ENCODE peak calls at places on chromosomes 11 and 22, in eight cellular contexts. One of them, this sample, is unnamed.

GRCh38 chr11:4697583-4697982 is at the start of gene OR51E2:
- DNase-seq in astrocyte of the hippocampus: peak
- DNase-seq in activated naive CD4-positive, alpha-beta T cell: no peak
- DNase-seq in mesothelial cell of epicardium: no peak
- DNase-seq in heart right ventricle: no peak
- DNase-seq in stimulated activated naive B cell treated with anti-CD40 and anti-IgM and Interleukin-4, amounts not matched to agents 10 μg/mL and 1 μg/mL and 100 μg/mL, for 72 hours: no peak
- DNase-seq in astrocyte of the cerebellum: peak
- DNase-seq in neural progenitor cell: peak
- DNase-seq in this sample: no peak

GRCh38 chr11:6273188-6273587 is 13.6 kb downstream of the CCKBR start:
- DNase-seq in astrocyte of the cerebellum: no peak
- DNase-seq in activated naive CD4-positive, alpha-beta T cell: no peak
- DNase-seq in neural progenitor cell: no peak
- DNase-seq in mesothelial cell of epicardium: no peak
- DNase-seq in stimulated activated naive B cell treated with anti-CD40 and anti-IgM and Interleukin-4, amounts not matched to agents 10 μg/mL and 1 μg/mL and 100 μg/mL, for 72 hours: no peak
- DNase-seq in heart right ventricle: no peak
- DNase-seq in astrocyte of the hippocampus: no peak
- DNase-seq in this sample: no peak

GRCh38 chr22:28141614-28142013 is 222.6 kb upstream of the PITPNB start:
- DNase-seq in stimulated activated naive B cell treated with anti-CD40 and anti-IgM and Interleukin-4, amounts not matched to agents 10 μg/mL and 1 μg/mL and 100 μg/mL, for 72 hours: no peak
- DNase-seq in astrocyte of the hippocampus: peak
- DNase-seq in astrocyte of the cerebellum: peak
- DNase-seq in heart right ventricle: no peak
- DNase-seq in mesothelial cell of epicardium: no peak
- DNase-seq in activated naive CD4-positive, alpha-beta T cell: no peak
- DNase-seq in neural progenitor cell: no peak
- DNase-seq in this sample: no peak

GRCh38 chr11:45801723-45802315 is 3.1 kb upstream of the SLC35C1 start:
- DNase-seq in stimulated activated naive B cell treated with anti-CD40 and anti-IgM and Interleukin-4, amounts not matched to agents 10 μg/mL and 1 μg/mL and 100 μg/mL, for 72 hours: no peak
- DNase-seq in neural progenitor cell: no peak
- DNase-seq in heart right ventricle: no peak
- DNase-seq in mesothelial cell of epicardium: no peak
- DNase-seq in activated naive CD4-positive, alpha-beta T cell: no peak
- DNase-seq in astrocyte of the cerebellum: no peak
- DNase-seq in astrocyte of the hippocampus: no peak
- DNase-seq in this sample: no peak

GRCh38 chr11:119373917-119374631 is 7.4 kb downstream of the USP2 start:
- DNase-seq in mesothelial cell of epicardium: peak
- DNase-seq in heart right ventricle: peak
- DNase-seq in stimulated activated naive B cell treated with anti-CD40 and anti-IgM and Interleukin-4, amounts not matched to agents 10 μg/mL and 1 μg/mL and 100 μg/mL, for 72 hours: no peak
- DNase-seq in activated naive CD4-positive, alpha-beta T cell: no peak
- DNase-seq in neural progenitor cell: peak
- DNase-seq in astrocyte of the cerebellum: peak
- DNase-seq in astrocyte of the hippocampus: peak
- DNase-seq in this sample: peak

GRCh38 chr22:24894220-24894975 is 52.1 kb downstream of the LHFPL7 start:
- DNase-seq in mesothelial cell of epicardium: no peak
- DNase-seq in astrocyte of the cerebellum: peak
- DNase-seq in activated naive CD4-positive, alpha-beta T cell: no peak
- DNase-seq in stimulated activated naive B cell treated with anti-CD40 and anti-IgM and Interleukin-4, amounts not matched to agents 10 μg/mL and 1 μg/mL and 100 μg/mL, for 72 hours: no peak
- DNase-seq in astrocyte of the hippocampus: peak
- DNase-seq in neural progenitor cell: no peak
- DNase-seq in heart right ventricle: peak
- DNase-seq in this sample: no peak

GRCh38 chr11:112795142-112795815 is 165.9 kb upstream of the NCAM1 start:
- DNase-seq in neural progenitor cell: peak
- DNase-seq in stimulated activated naive B cell treated with anti-CD40 and anti-IgM and Interleukin-4, amounts not matched to agents 10 μg/mL and 1 μg/mL and 100 μg/mL, for 72 hours: no peak
- DNase-seq in activated naive CD4-positive, alpha-beta T cell: no peak
- DNase-seq in astrocyte of the cerebellum: no peak
- DNase-seq in mesothelial cell of epicardium: no peak
- DNase-seq in heart right ventricle: no peak
- DNase-seq in astrocyte of the hippocampus: peak
- DNase-seq in this sample: no peak

GRCh38 chr22:39363751-39364484 is 14.1 kb downstream of the SYNGR1 start:
- DNase-seq in mesothelial cell of epicardium: no peak
- DNase-seq in neural progenitor cell: peak
- DNase-seq in heart right ventricle: no peak
- DNase-seq in astrocyte of the cerebellum: no peak
- DNase-seq in activated naive CD4-positive, alpha-beta T cell: no peak
- DNase-seq in stimulated activated naive B cell treated with anti-CD40 and anti-IgM and Interleukin-4, amounts not matched to agents 10 μg/mL and 1 μg/mL and 100 μg/mL, for 72 hours: no peak
- DNase-seq in astrocyte of the hippocampus: no peak
- DNase-seq in this sample: no peak

GRCh38 chr11:67055812-67056211 is 835 bp upstream of the RHOD start:
- DNase-seq in astrocyte of the cerebellum: no peak
- DNase-seq in astrocyte of the hippocampus: peak
- DNase-seq in mesothelial cell of epicardium: no peak
- DNase-seq in heart right ventricle: no peak
- DNase-seq in stimulated activated naive B cell treated with anti-CD40 and anti-IgM and Interleukin-4, amounts not matched to agents 10 μg/mL and 1 μg/mL and 100 μg/mL, for 72 hours: no peak
- DNase-seq in neural progenitor cell: peak
- DNase-seq in activated naive CD4-positive, alpha-beta T cell: no peak
- DNase-seq in this sample: no peak

GRCh38 chr11:90135016-90135415 is 553 bp downstream of the NAALAD2 start:
- DNase-seq in astrocyte of the hippocampus: no peak
- DNase-seq in astrocyte of the cerebellum: no peak
- DNase-seq in neural progenitor cell: peak
- DNase-seq in heart right ventricle: no peak
- DNase-seq in mesothelial cell of epicardium: no peak
- DNase-seq in stimulated activated naive B cell treated with anti-CD40 and anti-IgM and Interleukin-4, amounts not matched to agents 10 μg/mL and 1 μg/mL and 100 μg/mL, for 72 hours: no peak
- DNase-seq in activated naive CD4-positive, alpha-beta T cell: no peak
- DNase-seq in this sample: no peak

GRCh38 chr11:66600219-66600923 is 7.4 kb downstream of the CCS start:
- DNase-seq in astrocyte of the cerebellum: no peak
- DNase-seq in activated naive CD4-positive, alpha-beta T cell: no peak
- DNase-seq in neural progenitor cell: no peak
- DNase-seq in astrocyte of the hippocampus: peak
- DNase-seq in mesothelial cell of epicardium: no peak
- DNase-seq in heart right ventricle: no peak
- DNase-seq in stimulated activated naive B cell treated with anti-CD40 and anti-IgM and Interleukin-4, amounts not matched to agents 10 μg/mL and 1 μg/mL and 100 μg/mL, for 72 hours: no peak
- DNase-seq in this sample: no peak

GRCh38 chr11:111633756-111634362 is 31.6 kb downstream of the SIK2 start:
- DNase-seq in stimulated activated naive B cell treated with anti-CD40 and anti-IgM and Interleukin-4, amounts not matched to agents 10 μg/mL and 1 μg/mL and 100 μg/mL, for 72 hours: no peak
- DNase-seq in astrocyte of the cerebellum: no peak
- DNase-seq in astrocyte of the hippocampus: peak
- DNase-seq in mesothelial cell of epicardium: no peak
- DNase-seq in heart right ventricle: no peak
- DNase-seq in neural progenitor cell: no peak
- DNase-seq in activated naive CD4-positive, alpha-beta T cell: no peak
- DNase-seq in this sample: no peak

GRCh38 chr11:118263694-118264567 is at the start of gene MPZL2:
- DNase-seq in stimulated activated naive B cell treated with anti-CD40 and anti-IgM and Interleukin-4, amounts not matched to agents 10 μg/mL and 1 μg/mL and 100 μg/mL, for 72 hours: no peak
- DNase-seq in astrocyte of the cerebellum: no peak
- DNase-seq in neural progenitor cell: peak
- DNase-seq in mesothelial cell of epicardium: peak
- DNase-seq in activated naive CD4-positive, alpha-beta T cell: no peak
- DNase-seq in astrocyte of the hippocampus: no peak
- DNase-seq in heart right ventricle: peak
- DNase-seq in this sample: no peak

GRCh38 chr22:35479359-35479758 is 61.3 kb upstream of the RASD2 start:
- DNase-seq in neural progenitor cell: no peak
- DNase-seq in heart right ventricle: no peak
- DNase-seq in stimulated activated naive B cell treated with anti-CD40 and anti-IgM and Interleukin-4, amounts not matched to agents 10 μg/mL and 1 μg/mL and 100 μg/mL, for 72 hours: no peak
- DNase-seq in astrocyte of the hippocampus: no peak
- DNase-seq in mesothelial cell of epicardium: no peak
- DNase-seq in astrocyte of the cerebellum: no peak
- DNase-seq in activated naive CD4-positive, alpha-beta T cell: no peak
- DNase-seq in this sample: no peak

GRCh38 chr22:49269928-49270327 is 557.7 kb downstream of the BRD1 start:
- DNase-seq in astrocyte of the cerebellum: no peak
- DNase-seq in heart right ventricle: no peak
- DNase-seq in astrocyte of the hippocampus: no peak
- DNase-seq in stimulated activated naive B cell treated with anti-CD40 and anti-IgM and Interleukin-4, amounts not matched to agents 10 μg/mL and 1 μg/mL and 100 μg/mL, for 72 hours: no peak
- DNase-seq in neural progenitor cell: peak
- DNase-seq in mesothelial cell of epicardium: no peak
- DNase-seq in activated naive CD4-positive, alpha-beta T cell: no peak
- DNase-seq in this sample: no peak

GRCh38 chr11:57476223-57476882 is 16.0 kb downstream of the RTN4RL2 start:
- DNase-seq in astrocyte of the cerebellum: no peak
- DNase-seq in activated naive CD4-positive, alpha-beta T cell: no peak
- DNase-seq in stimulated activated naive B cell treated with anti-CD40 and anti-IgM and Interleukin-4, amounts not matched to agents 10 μg/mL and 1 μg/mL and 100 μg/mL, for 72 hours: no peak
- DNase-seq in astrocyte of the hippocampus: peak
- DNase-seq in mesothelial cell of epicardium: no peak
- DNase-seq in neural progenitor cell: peak
- DNase-seq in heart right ventricle: no peak
- DNase-seq in this sample: no peak

GRCh38 chr22:43876866-43877509 is 14.7 kb upstream of the SULT4A1 start:
- DNase-seq in activated naive CD4-positive, alpha-beta T cell: no peak
- DNase-seq in neural progenitor cell: no peak
- DNase-seq in stimulated activated naive B cell treated with anti-CD40 and anti-IgM and Interleukin-4, amounts not matched to agents 10 μg/mL and 1 μg/mL and 100 μg/mL, for 72 hours: no peak
- DNase-seq in astrocyte of the hippocampus: no peak
- DNase-seq in astrocyte of the cerebellum: no peak
- DNase-seq in heart right ventricle: no peak
- DNase-seq in mesothelial cell of epicardium: no peak
- DNase-seq in this sample: no peak

GRCh38 chr11:71329731-71330130 is 77.4 kb upstream of the SHANK2 start:
- DNase-seq in astrocyte of the cerebellum: no peak
- DNase-seq in mesothelial cell of epicardium: no peak
- DNase-seq in stimulated activated naive B cell treated with anti-CD40 and anti-IgM and Interleukin-4, amounts not matched to agents 10 μg/mL and 1 μg/mL and 100 μg/mL, for 72 hours: no peak
- DNase-seq in astrocyte of the hippocampus: no peak
- DNase-seq in activated naive CD4-positive, alpha-beta T cell: no peak
- DNase-seq in neural progenitor cell: no peak
- DNase-seq in heart right ventricle: no peak
- DNase-seq in this sample: no peak

GRCh38 chr11:86458294-86459001 is 83.8 kb downstream of the CCDC81 start:
- DNase-seq in astrocyte of the cerebellum: no peak
- DNase-seq in stimulated activated naive B cell treated with anti-CD40 and anti-IgM and Interleukin-4, amounts not matched to agents 10 μg/mL and 1 μg/mL and 100 μg/mL, for 72 hours: no peak
- DNase-seq in mesothelial cell of epicardium: no peak
- DNase-seq in activated naive CD4-positive, alpha-beta T cell: no peak
- DNase-seq in heart right ventricle: no peak
- DNase-seq in neural progenitor cell: no peak
- DNase-seq in astrocyte of the hippocampus: no peak
- DNase-seq in this sample: no peak

GRCh38 chr11:28965824-28966223 is 857.6 kb downstream of the METTL15 start:
- DNase-seq in activated naive CD4-positive, alpha-beta T cell: no peak
- DNase-seq in stimulated activated naive B cell treated with anti-CD40 and anti-IgM and Interleukin-4, amounts not matched to agents 10 μg/mL and 1 μg/mL and 100 μg/mL, for 72 hours: no peak
- DNase-seq in heart right ventricle: no peak
- DNase-seq in mesothelial cell of epicardium: no peak
- DNase-seq in astrocyte of the hippocampus: no peak
- DNase-seq in neural progenitor cell: no peak
- DNase-seq in astrocyte of the cerebellum: no peak
- DNase-seq in this sample: no peak

GRCh38 chr11:117075186-117075585 is 23.0 kb downstream of the SIK3 start:
- DNase-seq in mesothelial cell of epicardium: no peak
- DNase-seq in astrocyte of the cerebellum: no peak
- DNase-seq in astrocyte of the hippocampus: no peak
- DNase-seq in activated naive CD4-positive, alpha-beta T cell: no peak
- DNase-seq in heart right ventricle: no peak
- DNase-seq in neural progenitor cell: no peak
- DNase-seq in stimulated activated naive B cell treated with anti-CD40 and anti-IgM and Interleukin-4, amounts not matched to agents 10 μg/mL and 1 μg/mL and 100 μg/mL, for 72 hours: no peak
- DNase-seq in this sample: no peak

GRCh38 chr11:61553373-61554171 is 27.3 kb downstream of the SYT7 start:
- DNase-seq in mesothelial cell of epicardium: no peak
- DNase-seq in stimulated activated naive B cell treated with anti-CD40 and anti-IgM and Interleukin-4, amounts not matched to agents 10 μg/mL and 1 μg/mL and 100 μg/mL, for 72 hours: no peak
- DNase-seq in astrocyte of the cerebellum: no peak
- DNase-seq in activated naive CD4-positive, alpha-beta T cell: no peak
- DNase-seq in heart right ventricle: no peak
- DNase-seq in neural progenitor cell: no peak
- DNase-seq in astrocyte of the hippocampus: no peak
- DNase-seq in this sample: peak

GRCh38 chr11:119339581-119340334 is 925 bp downstream of the C1QTNF5 start:
- DNase-seq in mesothelial cell of epicardium: peak
- DNase-seq in neural progenitor cell: peak
- DNase-seq in stimulated activated naive B cell treated with anti-CD40 and anti-IgM and Interleukin-4, amounts not matched to agents 10 μg/mL and 1 μg/mL and 100 μg/mL, for 72 hours: no peak
- DNase-seq in heart right ventricle: peak
- DNase-seq in astrocyte of the hippocampus: peak
- DNase-seq in activated naive CD4-positive, alpha-beta T cell: no peak
- DNase-seq in astrocyte of the cerebellum: no peak
- DNase-seq in this sample: peak

GRCh38 chr11:67576742-67577475 is 6.7 kb upstream of the GSTP1 start:
- DNase-seq in neural progenitor cell: no peak
- DNase-seq in astrocyte of the hippocampus: no peak
- DNase-seq in activated naive CD4-positive, alpha-beta T cell: no peak
- DNase-seq in stimulated activated naive B cell treated with anti-CD40 and anti-IgM and Interleukin-4, amounts not matched to agents 10 μg/mL and 1 μg/mL and 100 μg/mL, for 72 hours: no peak
- DNase-seq in astrocyte of the cerebellum: no peak
- DNase-seq in heart right ventricle: no peak
- DNase-seq in mesothelial cell of epicardium: no peak
- DNase-seq in this sample: no peak

GRCh38 chr11:12480401-12480800 is 103.0 kb downstream of the PARVA start:
- DNase-seq in astrocyte of the hippocampus: no peak
- DNase-seq in activated naive CD4-positive, alpha-beta T cell: no peak
- DNase-seq in astrocyte of the cerebellum: no peak
- DNase-seq in stimulated activated naive B cell treated with anti-CD40 and anti-IgM and Interleukin-4, amounts not matched to agents 10 μg/mL and 1 μg/mL and 100 μg/mL, for 72 hours: no peak
- DNase-seq in neural progenitor cell: no peak
- DNase-seq in mesothelial cell of epicardium: no peak
- DNase-seq in heart right ventricle: no peak
- DNase-seq in this sample: no peak

GRCh38 chr11:80432051-80432450 is 991.2 kb upstream of the TENM4 start:
- DNase-seq in neural progenitor cell: no peak
- DNase-seq in activated naive CD4-positive, alpha-beta T cell: no peak
- DNase-seq in astrocyte of the cerebellum: no peak
- DNase-seq in heart right ventricle: no peak
- DNase-seq in stimulated activated naive B cell treated with anti-CD40 and anti-IgM and Interleukin-4, amounts not matched to agents 10 μg/mL and 1 μg/mL and 100 μg/mL, for 72 hours: no peak
- DNase-seq in mesothelial cell of epicardium: no peak
- DNase-seq in astrocyte of the hippocampus: no peak
- DNase-seq in this sample: no peak

GRCh38 chr22:49004484-49005399 is 822.9 kb downstream of the BRD1 start:
- DNase-seq in neural progenitor cell: no peak
- DNase-seq in stimulated activated naive B cell treated with anti-CD40 and anti-IgM and Interleukin-4, amounts not matched to agents 10 μg/mL and 1 μg/mL and 100 μg/mL, for 72 hours: no peak
- DNase-seq in mesothelial cell of epicardium: peak
- DNase-seq in heart right ventricle: no peak
- DNase-seq in astrocyte of the hippocampus: no peak
- DNase-seq in astrocyte of the cerebellum: no peak
- DNase-seq in activated naive CD4-positive, alpha-beta T cell: no peak
- DNase-seq in this sample: no peak

GRCh38 chr11:65983589-65983987 is 18.4 kb downstream of the EIF1AD start:
- DNase-seq in mesothelial cell of epicardium: no peak
- DNase-seq in activated naive CD4-positive, alpha-beta T cell: no peak
- DNase-seq in astrocyte of the cerebellum: no peak
- DNase-seq in neural progenitor cell: no peak
- DNase-seq in astrocyte of the hippocampus: no peak
- DNase-seq in stimulated activated naive B cell treated with anti-CD40 and anti-IgM and Interleukin-4, amounts not matched to agents 10 μg/mL and 1 μg/mL and 100 μg/mL, for 72 hours: no peak
- DNase-seq in heart right ventricle: no peak
- DNase-seq in this sample: no peak

GRCh38 chr22:35749808-35750207 is 32.1 kb downstream of the APOL5 start:
- DNase-seq in activated naive CD4-positive, alpha-beta T cell: no peak
- DNase-seq in stimulated activated naive B cell treated with anti-CD40 and anti-IgM and Interleukin-4, amounts not matched to agents 10 μg/mL and 1 μg/mL and 100 μg/mL, for 72 hours: peak
- DNase-seq in heart right ventricle: no peak
- DNase-seq in astrocyte of the hippocampus: peak
- DNase-seq in astrocyte of the cerebellum: peak
- DNase-seq in mesothelial cell of epicardium: no peak
- DNase-seq in neural progenitor cell: no peak
- DNase-seq in this sample: no peak

GRCh38 chr22:23182289-23183106 is 2.2 kb downstream of the BCR start:
- DNase-seq in astrocyte of the hippocampus: peak
- DNase-seq in mesothelial cell of epicardium: no peak
- DNase-seq in astrocyte of the cerebellum: no peak
- DNase-seq in neural progenitor cell: peak
- DNase-seq in heart right ventricle: no peak
- DNase-seq in activated naive CD4-positive, alpha-beta T cell: no peak
- DNase-seq in stimulated activated naive B cell treated with anti-CD40 and anti-IgM and Interleukin-4, amounts not matched to agents 10 μg/mL and 1 μg/mL and 100 μg/mL, for 72 hours: peak
- DNase-seq in this sample: no peak

GRCh38 chr11:12694182-12694531 is 19.9 kb downstream of the TEAD1 start:
- DNase-seq in heart right ventricle: no peak
- DNase-seq in mesothelial cell of epicardium: no peak
- DNase-seq in stimulated activated naive B cell treated with anti-CD40 and anti-IgM and Interleukin-4, amounts not matched to agents 10 μg/mL and 1 μg/mL and 100 μg/mL, for 72 hours: no peak
- DNase-seq in neural progenitor cell: no peak
- DNase-seq in activated naive CD4-positive, alpha-beta T cell: no peak
- DNase-seq in astrocyte of the cerebellum: no peak
- DNase-seq in astrocyte of the hippocampus: no peak
- DNase-seq in this sample: no peak

GRCh38 chr22:38213319-38214247 is 11.8 kb downstream of the MAFF start:
- DNase-seq in activated naive CD4-positive, alpha-beta T cell: no peak
- DNase-seq in astrocyte of the cerebellum: no peak
- DNase-seq in heart right ventricle: no peak
- DNase-seq in astrocyte of the hippocampus: no peak
- DNase-seq in neural progenitor cell: no peak
- DNase-seq in stimulated activated naive B cell treated with anti-CD40 and anti-IgM and Interleukin-4, amounts not matched to agents 10 μg/mL and 1 μg/mL and 100 μg/mL, for 72 hours: peak
- DNase-seq in mesothelial cell of epicardium: no peak
- DNase-seq in this sample: no peak